ENCODE peak calls at places on chromosomes 2 and 18, in nine cellular contexts. One of them, this sample, is unnamed.

GRCh38 chr2:10229462-10230099 is 73.1 kb upstream of the HPCAL1 start:
- DNase-seq in uterus: peak; percentile 3
- DNase-seq in pancreas: no peak
- DNase-seq in endodermal cell: peak; percentile 33
- DNase-seq in brain microvascular endothelial cell: no peak
- DNase-seq in PC-3: no peak
- DNase-seq in IMR-90: no peak
- DNase-seq in stomach: no peak
- DNase-seq in suprapubic skin: no peak
- DNase-seq in this sample: no peak

GRCh38 chr2:226031962-226032441 is 632.5 kb downstream of the NYAP2 start:
- DNase-seq in suprapubic skin: no peak
- DNase-seq in endodermal cell: peak; percentile 49
- DNase-seq in brain microvascular endothelial cell: no peak
- DNase-seq in PC-3: no peak
- DNase-seq in stomach: no peak
- DNase-seq in uterus: no peak
- DNase-seq in IMR-90: peak; percentile 44
- DNase-seq in pancreas: no peak
- DNase-seq in this sample: no peak

GRCh38 chr2:223058952-223059716 is 7.1 kb downstream of the KCNE4 start:
- DNase-seq in PC-3: peak; percentile 81
- DNase-seq in endodermal cell: no peak
- DNase-seq in pancreas: no peak
- DNase-seq in stomach: peak; percentile 71
- DNase-seq in brain microvascular endothelial cell: peak; percentile 51
- DNase-seq in uterus: no peak
- DNase-seq in suprapubic skin: no peak
- DNase-seq in IMR-90: peak; percentile 61
- DNase-seq in this sample: no peak

GRCh38 chr2:227430644-227431043 is 41.3 kb upstream of the AGFG1 start:
- DNase-seq in brain microvascular endothelial cell: peak; percentile 17
- DNase-seq in suprapubic skin: no peak
- DNase-seq in pancreas: no peak
- DNase-seq in IMR-90: no peak
- DNase-seq in stomach: no peak
- DNase-seq in uterus: no peak
- DNase-seq in endodermal cell: no peak
- DNase-seq in PC-3: no peak
- DNase-seq in this sample: no peak

GRCh38 chr2:84906108-84906899 is 848 bp downstream of the TMSB10 start:
- DNase-seq in uterus: no peak
- DNase-seq in endodermal cell: peak; percentile 59
- DNase-seq in brain microvascular endothelial cell: no peak
- DNase-seq in PC-3: no peak
- DNase-seq in stomach: peak; percentile 59
- DNase-seq in pancreas: peak; percentile 57
- DNase-seq in suprapubic skin: no peak
- DNase-seq in IMR-90: no peak
- DNase-seq in this sample: no peak

GRCh38 chr18:79905993-79906392 is 45.5 kb downstream of the SLC66A2 start:
- DNase-seq in brain microvascular endothelial cell: no peak
- DNase-seq in uterus: no peak
- DNase-seq in IMR-90: no peak
- DNase-seq in suprapubic skin: no peak
- DNase-seq in stomach: no peak
- DNase-seq in PC-3: no peak
- DNase-seq in pancreas: no peak
- DNase-seq in endodermal cell: no peak
- DNase-seq in this sample: no peak

GRCh38 chr2:98903767-98904485 is 32.1 kb downstream of the CRACDL start:
- DNase-seq in IMR-90: no peak
- DNase-seq in PC-3: no peak
- DNase-seq in suprapubic skin: peak; percentile 60
- DNase-seq in uterus: no peak
- DNase-seq in pancreas: no peak
- DNase-seq in stomach: no peak
- DNase-seq in brain microvascular endothelial cell: no peak
- DNase-seq in endodermal cell: peak; percentile 55
- DNase-seq in this sample: no peak

GRCh38 chr2:218806346-218806978 is 24.5 kb downstream of the CYP27A1 start:
- DNase-seq in pancreas: peak; percentile 53
- DNase-seq in uterus: peak; percentile 85
- DNase-seq in suprapubic skin: peak; percentile 90
- DNase-seq in stomach: peak; percentile 44
- DNase-seq in PC-3: peak; percentile 79
- DNase-seq in endodermal cell: no peak
- DNase-seq in brain microvascular endothelial cell: peak; percentile 99
- DNase-seq in IMR-90: peak; percentile 96
- DNase-seq in this sample: peak; percentile 86

GRCh38 chr2:115609978-115610377 is 1167.5 kb downstream of the DPP10 start:
- DNase-seq in PC-3: peak; percentile 4
- DNase-seq in endodermal cell: no peak
- DNase-seq in stomach: no peak
- DNase-seq in uterus: no peak
- DNase-seq in brain microvascular endothelial cell: no peak
- DNase-seq in IMR-90: no peak
- DNase-seq in suprapubic skin: no peak
- DNase-seq in pancreas: peak; percentile 34
- DNase-seq in this sample: peak; percentile 12

GRCh38 chr2:190418717-190419116 is 10.6 kb downstream of the MFSD6 start:
- DNase-seq in uterus: no peak
- DNase-seq in brain microvascular endothelial cell: no peak
- DNase-seq in IMR-90: no peak
- DNase-seq in PC-3: no peak
- DNase-seq in suprapubic skin: no peak
- DNase-seq in pancreas: no peak
- DNase-seq in stomach: no peak
- DNase-seq in endodermal cell: no peak
- DNase-seq in this sample: no peak

GRCh38 chr2:189581354-189582139 is 961 bp upstream of the SLC40A1 start:
- DNase-seq in endodermal cell: peak; percentile 83
- DNase-seq in uterus: peak; percentile 40
- DNase-seq in PC-3: peak; percentile 24
- DNase-seq in suprapubic skin: no peak
- DNase-seq in stomach: peak; percentile 27
- DNase-seq in IMR-90: no peak
- DNase-seq in pancreas: peak; percentile 39
- DNase-seq in brain microvascular endothelial cell: no peak
- DNase-seq in this sample: no peak

GRCh38 chr2:4258563-4258962 is 555.2 kb downstream of the DCDC2C start:
- DNase-seq in endodermal cell: no peak
- DNase-seq in PC-3: peak; percentile 51
- DNase-seq in brain microvascular endothelial cell: peak; percentile 55
- DNase-seq in suprapubic skin: no peak
- DNase-seq in IMR-90: no peak
- DNase-seq in uterus: no peak
- DNase-seq in stomach: no peak
- DNase-seq in pancreas: no peak
- DNase-seq in this sample: peak; percentile 65

DNA sequence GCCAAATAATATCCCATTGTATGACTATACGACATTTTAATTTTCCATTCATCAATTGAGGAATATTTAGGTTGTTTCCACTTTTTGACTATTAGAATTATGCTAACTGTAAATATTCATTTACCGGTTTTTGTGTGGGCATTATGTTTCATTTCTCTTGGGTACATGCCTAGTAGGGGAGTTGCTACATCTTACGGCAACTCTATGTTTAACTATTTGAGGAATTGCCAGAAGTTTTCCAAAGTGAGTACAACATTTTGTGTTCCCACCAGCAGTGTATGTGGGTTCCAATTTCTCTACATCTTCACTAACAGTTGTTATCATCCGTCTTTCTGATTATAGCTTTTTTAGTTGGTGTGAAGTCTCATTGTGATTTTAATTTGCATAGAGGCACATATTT is 1.6 kb upstream of the KDSR start:
- DNase-seq in PC-3: no peak
- DNase-seq in suprapubic skin: no peak
- DNase-seq in pancreas: no peak
- DNase-seq in brain microvascular endothelial cell: no peak
- DNase-seq in uterus: no peak
- DNase-seq in IMR-90: peak; percentile 13
- DNase-seq in endodermal cell: no peak
- DNase-seq in stomach: no peak
- DNase-seq in this sample: no peak
- H3K4me3 ChIP-seq in PC-3: peak overlapping the region; percentile 85
- H3K4me3 ChIP-seq in suprapubic skin: no peak overlapping the region
- H3K4me3 ChIP-seq in pancreas: no peak overlapping the region
- H3K4me3 ChIP-seq in brain microvascular endothelial cell: no peak overlapping the region
- H3K4me3 ChIP-seq in uterus: no peak overlapping the region
- H3K4me3 ChIP-seq in IMR-90: no peak overlapping the region
- H3K4me3 ChIP-seq in endodermal cell: no peak overlapping the region
- H3K4me3 ChIP-seq in stomach: no peak overlapping the region
- H3K4me3 ChIP-seq in this sample: no peak overlapping the region

DNA sequence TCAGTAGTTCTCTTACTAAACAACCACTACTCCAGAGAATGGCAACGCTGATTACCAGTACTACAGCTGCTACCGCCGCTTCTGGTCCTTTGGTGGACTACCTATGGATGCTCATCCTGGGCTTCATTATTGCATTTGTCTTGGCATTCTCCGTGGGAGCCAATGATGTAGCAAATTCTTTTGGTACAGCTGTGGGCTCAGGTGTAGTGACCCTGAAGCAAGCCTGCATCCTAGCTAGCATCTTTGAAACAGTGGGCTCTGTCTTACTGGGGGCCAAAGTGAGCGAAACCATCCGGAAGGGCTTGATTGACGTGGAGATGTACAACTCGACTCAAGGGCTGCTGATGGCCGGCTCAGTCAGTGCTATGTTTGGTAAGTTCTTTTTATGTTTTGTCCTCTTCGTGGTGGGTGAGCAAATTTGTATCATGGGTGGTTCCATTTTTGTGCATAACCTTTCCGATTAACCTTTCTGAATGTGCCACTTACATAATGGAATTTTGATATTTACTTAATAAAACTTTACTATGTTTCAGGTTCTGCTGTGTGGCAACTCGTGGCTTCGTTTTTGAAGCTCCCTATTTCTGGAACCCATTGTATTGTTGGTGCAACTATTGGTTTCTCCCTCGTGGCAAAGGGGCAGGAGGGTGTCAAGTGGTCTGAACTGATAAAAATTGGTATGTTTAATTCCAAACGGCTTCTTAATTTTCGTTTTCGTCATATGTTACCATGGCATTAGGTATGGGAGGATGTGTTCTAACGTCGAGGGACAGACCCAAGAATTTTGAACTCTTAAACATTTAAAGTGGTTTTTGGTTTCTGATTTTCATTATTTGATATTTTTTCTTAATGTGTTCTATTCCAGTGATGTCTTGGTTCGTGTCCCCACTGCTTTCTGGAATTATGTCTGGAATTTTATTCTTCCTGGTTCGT is 1.3 kb downstream of the SLC20A1 start:
- DNase-seq in uterus: no peak
- DNase-seq in suprapubic skin: peak; percentile 8
- DNase-seq in pancreas: no peak
- DNase-seq in IMR-90: no peak
- DNase-seq in PC-3: peak; percentile 36
- DNase-seq in stomach: no peak
- DNase-seq in brain microvascular endothelial cell: no peak
- DNase-seq in endodermal cell: no peak
- DNase-seq in this sample: no peak
- TF ChIP-seq CTCF in uterus: no peak
- TF ChIP-seq CTCF in suprapubic skin: no peak
- TF ChIP-seq CTCF in pancreas: no peak
- TF ChIP-seq CTCF in IMR-90: peak; percentile 5
- TF ChIP-seq CTCF in PC-3: no peak
- TF ChIP-seq CTCF in stomach: no peak
- TF ChIP-seq CTCF in brain microvascular endothelial cell: peak; percentile 7
- TF ChIP-seq CTCF in endodermal cell: no peak
- TF ChIP-seq CTCF in this sample: no peak

GRCh38 chr2:206160124-206160806 is 570 bp downstream of the EEF1B2 start:
- DNase-seq in stomach: peak; percentile 63
- DNase-seq in IMR-90: peak; percentile 38
- DNase-seq in PC-3: no peak
- DNase-seq in suprapubic skin: no peak
- DNase-seq in pancreas: no peak
- DNase-seq in brain microvascular endothelial cell: no peak
- DNase-seq in endodermal cell: no peak
- DNase-seq in uterus: no peak
- DNase-seq in this sample: no peak

GRCh38 chr2:206159346-206160123 is at the start of the genes EEF1B2 and NDUFS1:
- DNase-seq in IMR-90: peak; percentile 99
- DNase-seq in stomach: peak; percentile 98
- DNase-seq in endodermal cell: peak; percentile 99
- DNase-seq in suprapubic skin: peak; percentile 98
- DNase-seq in uterus: peak; percentile 97
- DNase-seq in PC-3: peak; percentile 99
- DNase-seq in brain microvascular endothelial cell: peak; percentile 97
- DNase-seq in pancreas: peak; percentile 98
- DNase-seq in this sample: peak; percentile 89

GRCh38 chr2:206164261-206164862 is 4.7 kb downstream of the EEF1B2 start:
- DNase-seq in suprapubic skin: no peak
- DNase-seq in pancreas: no peak
- DNase-seq in PC-3: peak; percentile 71
- DNase-seq in IMR-90: peak; percentile 41
- DNase-seq in stomach: no peak
- DNase-seq in endodermal cell: peak; percentile 76
- DNase-seq in brain microvascular endothelial cell: peak; percentile 39
- DNase-seq in uterus: peak; percentile 28
- DNase-seq in this sample: no peak

GRCh38 chr2:206160807-206161179 is 1.1 kb downstream of the EEF1B2 start:
- DNase-seq in suprapubic skin: no peak
- DNase-seq in PC-3: no peak
- DNase-seq in IMR-90: no peak
- DNase-seq in uterus: no peak
- DNase-seq in endodermal cell: no peak
- DNase-seq in stomach: no peak
- DNase-seq in pancreas: no peak
- DNase-seq in brain microvascular endothelial cell: no peak
- DNase-seq in this sample: no peak

DNA sequence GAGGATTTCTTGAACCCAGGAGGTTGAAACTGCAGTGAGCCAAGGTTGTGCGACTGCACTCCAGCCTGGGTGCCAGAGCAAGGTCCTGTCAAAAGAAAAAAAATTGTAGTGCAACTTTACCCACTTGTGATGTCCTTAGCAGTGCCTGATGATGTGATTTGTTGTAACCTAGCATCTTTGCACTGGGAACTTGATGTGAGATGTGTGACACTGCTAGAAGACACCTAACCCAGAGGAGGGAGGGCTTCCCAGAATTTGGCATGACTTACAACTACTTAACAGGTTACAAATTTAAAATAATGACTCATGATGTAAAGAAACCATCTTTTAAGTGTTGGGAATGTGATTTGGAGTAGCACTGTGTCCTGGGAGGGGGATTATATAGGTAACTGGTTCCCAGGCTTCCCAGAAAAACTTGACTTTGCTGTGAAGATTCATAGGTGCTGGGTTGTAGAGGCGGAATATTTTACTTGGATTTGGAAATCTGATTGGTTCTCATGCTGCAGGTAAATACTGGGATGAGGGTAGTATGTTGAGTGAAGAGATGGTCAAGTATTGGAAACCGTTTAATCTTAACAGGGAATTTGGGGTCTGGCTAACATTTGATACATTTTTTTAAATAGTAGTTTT is 3.7 kb downstream of the EEF1B2 start:
- DNase-seq in endodermal cell: no peak
- DNase-seq in suprapubic skin: no peak
- DNase-seq in pancreas: no peak
- DNase-seq in IMR-90: no peak
- DNase-seq in PC-3: no peak
- DNase-seq in brain microvascular endothelial cell: no peak
- DNase-seq in stomach: no peak
- DNase-seq in uterus: no peak
- DNase-seq in this sample: no peak
- H3K36me3 ChIP-seq in endodermal cell: peaks cover 54% of the 10 kb centered on the region
- H3K36me3 ChIP-seq in suprapubic skin: peaks cover 34% of the 10 kb centered on the region
- H3K36me3 ChIP-seq in pancreas: peaks cover 19% of the 10 kb centered on the region
- H3K36me3 ChIP-seq in IMR-90: peaks cover 20% of the 10 kb centered on the region
- H3K36me3 ChIP-seq in PC-3: peaks cover 48% of the 10 kb centered on the region
- H3K36me3 ChIP-seq in brain microvascular endothelial cell: peaks cover 34% of the 10 kb centered on the region
- H3K36me3 ChIP-seq in stomach: peaks cover 25% of the 10 kb centered on the region
- H3K36me3 ChIP-seq in uterus: no peaks in the 10 kb centered on the region
- H3K36me3 ChIP-seq in this sample: no peaks in the 10 kb centered on the region

GRCh38 chr2:60446413-60447358 is 106.8 kb downstream of the BCL11A start:
- DNase-seq in pancreas: no peak
- DNase-seq in IMR-90: no peak
- DNase-seq in suprapubic skin: no peak
- DNase-seq in stomach: no peak
- DNase-seq in uterus: no peak
- DNase-seq in PC-3: no peak
- DNase-seq in brain microvascular endothelial cell: no peak
- DNase-seq in endodermal cell: no peak
- DNase-seq in this sample: no peak
- H3K4me3 ChIP-seq in pancreas: no peak overlapping the region
- H3K4me3 ChIP-seq in IMR-90: no peak overlapping the region
- H3K4me3 ChIP-seq in suprapubic skin: no peak overlapping the region
- H3K4me3 ChIP-seq in stomach: no peak overlapping the region
- H3K4me3 ChIP-seq in uterus: no peak overlapping the region
- H3K4me3 ChIP-seq in PC-3: no peak overlapping the region
- H3K4me3 ChIP-seq in brain microvascular endothelial cell: no peak overlapping the region
- H3K4me3 ChIP-seq in endodermal cell: no peak overlapping the region
- H3K4me3 ChIP-seq in this sample: no peak overlapping the region